ENCODE peak calls at places on chromosomes 4 and X, in nine cellular contexts. D, A, S, Q, C, L, V, B and I are unnamed samples.

GRCh38 chrX:723781-724180 is 93.2 kb downstream of the SHOX start:
- DNase-seq in D (no peak), A (no peak), S (no peak), Q (no peak), C (no peak), L (no peak), V (no peak), B (no peak), I (no peak)

GRCh38 chr4:108774809-108775530 is 12.1 kb upstream of the ETNPPL start:
- DNase-seq in D (no peak), A (peak), S (no peak), Q (peak), C (no peak), L (peak), V (no peak), B (peak), I (no peak)

GRCh38 chr4:156775803-156776202 is 195.8 kb downstream of the PDGFC start:
- DNase-seq in D (no peak), A (no peak), S (no peak), Q (no peak), C (no peak), L (no peak), V (no peak), B (no peak), I (no peak)

GRCh38 chrX:110491846-110492620 is 133.4 kb downstream of the RTL9 start:
- DNase-seq in D (no peak), A (no peak), S (no peak), Q (no peak), C (no peak), L (no peak), V (no peak), B (no peak), I (no peak)

GRCh38 chr4:2673157-2673556 is 83.0 kb downstream of the TNIP2 start:
- DNase-seq in D (no peak), A (no peak), S (no peak), Q (no peak), C (peak), L (no peak), V (peak), B (no peak), I (peak)

GRCh38 chrX:154472685-154473632 is 6.1 kb downstream of the LAGE3 start:
- DNase-seq in D (no peak), A (no peak), S (no peak), Q (no peak), C (no peak), L (no peak), V (no peak), B (no peak), I (no peak)

GRCh38 chrX:19661977-19662376 is 146.7 kb upstream of the MAP3K15 start:
- DNase-seq in D (no peak), A (no peak), S (no peak), Q (no peak), C (no peak), L (no peak), V (peak), B (no peak), I (no peak)

GRCh38 chrX:11257711-11258110 is 35.5 kb upstream of the AMELX start:
- DNase-seq in D (no peak), A (no peak), S (no peak), Q (no peak), C (no peak), L (no peak), V (no peak), B (no peak), I (no peak)

GRCh38 chrX:53445977-53446376 is 11.8 kb upstream of the HSD17B10 start:
- DNase-seq in D (no peak), A (no peak), S (no peak), Q (peak), C (peak), L (peak), V (peak), B (peak), I (peak)

GRCh38 chrX:23503835-23504539 is 163.3 kb upstream of the PRDX4 start:
- DNase-seq in D (peak), A (peak), S (peak), Q (no peak), C (peak), L (peak), V (peak), B (peak), I (peak)

GRCh38 chrX:63754141-63754859 is 30.7 kb downstream of the ARHGEF9 start:
- DNase-seq in D (no peak), A (peak), S (no peak), Q (no peak), C (no peak), L (no peak), V (peak), B (no peak), I (peak)

GRCh38 chr4:7210818-7211217 is 18.5 kb downstream of the SORCS2 start:
- DNase-seq in D (peak), A (no peak), S (peak), Q (no peak), C (no peak), L (no peak), V (peak), B (no peak), I (peak)

GRCh38 chr4:68864438-68865177 is 48.8 kb downstream of the UGT2B10 start:
- DNase-seq in D (no peak), A (no peak), S (no peak), Q (no peak), C (no peak), L (no peak), V (no peak), B (no peak), I (no peak)

GRCh38 chrX:107470971-107471370 is 21.5 kb downstream of the FRMPD3 start:
- DNase-seq in D (no peak), A (no peak), S (no peak), Q (no peak), C (peak), L (no peak), V (no peak), B (no peak), I (no peak)

GRCh38 chrX:55794420-55794819 is 76.9 kb downstream of the RRAGB start:
- DNase-seq in D (no peak), A (no peak), S (no peak), Q (no peak), C (no peak), L (no peak), V (no peak), B (no peak), I (no peak)

GRCh38 chrX:15721911-15722310 is 16.2 kb upstream of the CA5B start:
- DNase-seq in D (no peak), A (no peak), S (no peak), Q (no peak), C (no peak), L (no peak), V (peak), B (no peak), I (no peak)

GRCh38 chrX:40151211-40152172 is 53.7 kb upstream of the BCOR start:
- DNase-seq in D (no peak), A (no peak), S (no peak), Q (no peak), C (peak), L (no peak), V (no peak), B (peak), I (no peak)

GRCh38 chr4:61254406-61254805 is 54.3 kb downstream of the ADGRL3 start:
- DNase-seq in D (no peak), A (no peak), S (no peak), Q (no peak), C (no peak), L (no peak), V (no peak), B (no peak), I (no peak)

GRCh38 chr4:119035941-119036737 is 99.5 kb upstream of the MYOZ2 start:
- DNase-seq in D (no peak), A (no peak), S (no peak), Q (no peak), C (no peak), L (no peak), V (no peak), B (no peak), I (no peak)

GRCh38 chr4:2417765-2418651 is at the start of gene ZFYVE28:
- DNase-seq in D (no peak), A (no peak), S (no peak), Q (no peak), C (no peak), L (no peak), V (no peak), B (peak), I (peak)

GRCh38 chr4:15836362-15836761 is 58.2 kb downstream of the CD38 start:
- DNase-seq in D (no peak), A (no peak), S (no peak), Q (no peak), C (no peak), L (no peak), V (no peak), B (no peak), I (no peak)

DNA sequence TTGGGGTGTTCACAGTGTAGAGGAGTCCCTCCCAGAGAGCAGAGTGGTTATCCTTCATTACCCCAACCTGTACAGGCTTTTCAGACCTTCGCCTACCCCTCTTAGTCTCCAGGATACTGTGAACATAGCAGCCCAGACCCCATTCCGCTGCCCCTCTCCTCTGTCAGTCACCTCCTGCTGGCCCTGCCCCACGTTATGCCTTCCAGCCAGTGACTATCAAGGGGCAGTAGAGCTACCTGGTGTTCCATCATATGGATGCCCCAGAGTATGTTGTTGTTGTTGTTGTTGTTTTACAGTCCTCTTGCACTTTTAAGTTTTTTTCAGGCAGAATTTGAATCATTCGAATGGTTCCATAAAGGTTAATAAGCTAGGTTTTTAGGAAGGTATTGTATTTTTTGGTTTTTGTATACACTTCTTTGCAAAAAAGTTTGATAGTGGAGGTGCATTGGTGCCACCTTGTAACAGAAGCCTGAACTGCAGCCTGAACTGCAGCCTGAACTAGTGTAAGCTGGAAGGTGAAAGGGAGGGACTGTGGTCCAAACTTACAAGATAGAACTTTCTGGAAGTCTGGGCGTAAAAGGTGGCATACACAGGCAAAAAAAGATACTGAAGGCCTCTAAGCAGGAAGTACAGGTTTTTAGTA is 101.4 kb upstream of the RAB40AL start:
- DNase-seq in D (no peak), A (no peak), S (no peak), Q (no peak), C (peak), L (peak), V (peak), B (no peak), I (peak)
- TF ChIP-seq CTCF in D (peak), A (peak), S (peak), Q (peak), C (peak), L (no peak), V (peak), B (peak), I (peak)

GRCh38 chr4:107666134-107666533 is 53.9 kb downstream of the PAPSS1 start:
- DNase-seq in D (no peak), A (no peak), S (peak), Q (no peak), C (no peak), L (no peak), V (peak), B (no peak), I (peak)
- TF ChIP-seq CTCF in D (peak), A (no peak), S (peak), Q (peak), C (peak), L (no peak), V (peak), B (peak), I (peak)

GRCh38 chr4:37434469-37434868 is 189.9 kb downstream of the NWD2 start:
- DNase-seq in D (no peak), A (no peak), S (no peak), Q (no peak), C (no peak), L (no peak), V (peak), B (no peak), I (peak)
- TF ChIP-seq CTCF in D (peak), A (no peak), S (peak), Q (no peak), C (peak), L (no peak), V (no peak), B (no peak), I (no peak)

GRCh38 chr4:86791126-86791525 is 58.1 kb downstream of the SLC10A6 start:
- DNase-seq in D (no peak), A (no peak), S (no peak), Q (no peak), C (no peak), L (no peak), V (no peak), B (no peak), I (no peak)
- TF ChIP-seq CTCF in D (no peak), A (no peak), S (no peak), Q (no peak), C (no peak), L (no peak), V (no peak), B (no peak), I (no peak)

GRCh38 chr4:170202721-170203120 is 113.0 kb upstream of the AADAT start:
- DNase-seq in D (no peak), A (no peak), S (no peak), Q (no peak), C (no peak), L (no peak), V (no peak), B (no peak), I (no peak)

GRCh38 chr4:170193496-170193895 is 103.7 kb upstream of the AADAT start:
- DNase-seq in D (no peak), A (no peak), S (no peak), Q (no peak), C (no peak), L (no peak), V (no peak), B (no peak), I (no peak)

GRCh38 chr4:170198742-170199141 is 109.0 kb upstream of the AADAT start:
- DNase-seq in D (no peak), A (no peak), S (peak), Q (no peak), C (no peak), L (no peak), V (no peak), B (no peak), I (no peak)
- TF ChIP-seq CTCF in D (no peak), A (no peak), S (peak), Q (no peak), C (no peak), L (no peak), V (no peak), B (no peak), I (no peak)

GRCh38 chr4:155758500-155759371 is at the start of gene GUCY1B1:
- DNase-seq in D (peak), A (peak), S (peak), Q (peak), C (peak), L (peak), V (peak), B (peak), I (peak)
- TF ChIP-seq CTCF in D (peak), A (peak), S (peak), Q (peak), C (peak), L (peak), V (peak), B (peak), I (peak)

GRCh38 chrX:115266300-115266699 is 23.2 kb upstream of the LUZP4 start:
- DNase-seq in D (no peak), A (no peak), S (no peak), Q (no peak), C (no peak), L (no peak), V (no peak), B (no peak), I (no peak)

GRCh38 chrX:115264009-115264408 is 25.5 kb upstream of the LUZP4 start:
- DNase-seq in D (no peak), A (no peak), S (no peak), Q (no peak), C (no peak), L (no peak), V (no peak), B (no peak), I (no peak)

DNA sequence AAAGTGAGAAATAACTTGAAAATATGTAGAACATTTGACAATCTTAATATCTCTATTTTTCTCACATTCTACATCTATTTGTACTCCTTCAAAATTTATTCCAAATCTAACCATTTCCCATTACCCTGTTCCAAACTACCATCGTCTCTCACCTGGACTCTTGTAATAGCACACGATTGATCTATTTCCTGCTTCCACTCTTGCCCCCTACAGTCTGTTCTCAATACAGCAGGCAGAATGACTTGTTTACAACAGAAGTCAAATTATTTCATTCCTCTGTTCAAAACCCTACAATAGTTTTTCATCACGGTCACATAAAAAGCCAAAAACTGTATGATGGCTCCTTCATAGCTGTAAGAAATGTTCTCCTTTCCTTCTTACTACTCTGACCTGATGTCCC is 21.1 kb upstream of the LUZP4 start:
- DNase-seq in D (no peak), A (no peak), S (no peak), Q (no peak), C (peak), L (no peak), V (peak), B (no peak), I (peak)
- TF ChIP-seq CTCF in D (peak), A (no peak), S (peak), Q (no peak), C (peak), L (no peak), V (peak), B (peak), I (peak)